ENCODE peak calls at places on chromosomes 4 and X, in seven cellular contexts. F is kidney, M is neural progenitor cell, Q is ovary, W is thoracic aorta, Z is GM23248, P is A549. T is an unnamed sample.

GRCh38 chr4:140686799-140687198 is 69.4 kb downstream of the TBC1D9 start:
- DNase-seq in W (no peak), Z (peak; percentile 27), F (no peak), M (no peak), Q (no peak), P (no peak), T (no peak)

GRCh38 chr4:16764622-16765021 is 133.8 kb downstream of the LDB2 start:
- DNase-seq in Z (peak; percentile 40), F (no peak), Q (no peak), M (peak; percentile 26), W (no peak), P (no peak), T (no peak)

GRCh38 chr4:81405900-81406401 is 65.8 kb downstream of the RASGEF1B start:
- DNase-seq in M (peak; percentile 89), W (no peak), F (no peak), Z (peak; percentile 89), Q (no peak), P (peak; percentile 29), T (no peak)

GRCh38 chrX:17160971-17161370 is 214.0 kb upstream of the NHS start:
- DNase-seq in Q (no peak), W (no peak), Z (peak; percentile 8), F (no peak), M (no peak), P (peak; percentile 11), T (no peak)

GRCh38 chrX:114905251-114905650 is 112.2 kb downstream of the IL13RA2 start:
- DNase-seq in Q (no peak), M (no peak), Z (no peak), P (no peak), W (no peak), F (no peak), T (no peak)

GRCh38 chr4:16843831-16844508 is 54.5 kb downstream of the LDB2 start:
- DNase-seq in Q (no peak), M (no peak), F (no peak), Z (peak; percentile 92), P (no peak), W (no peak), T (no peak)

GRCh38 chr4:61275214-61275613 is 75.1 kb downstream of the ADGRL3 start:
- DNase-seq in F (no peak), Q (no peak), P (no peak), W (no peak), M (no peak), Z (no peak), T (no peak)

GRCh38 chrX:41616935-41617334 is 71.8 kb upstream of the GPR34 start:
- DNase-seq in P (no peak), W (no peak), Z (no peak), M (peak; percentile 6), F (no peak), Q (no peak), T (no peak)

GRCh38 chrX:85243761-85244410 is at the start of the genes SATL1 and ZNF711:
- DNase-seq in F (peak; percentile 74), M (peak; percentile 87), P (peak; percentile 14), W (no peak), Q (peak; percentile 69), Z (peak; percentile 29), T (no peak)

GRCh38 chrX:123993904-123994635 is 32.6 kb downstream of the STAG2 start:
- DNase-seq in Z (no peak), P (no peak), F (no peak), W (no peak), Q (no peak), M (no peak), T (no peak)
- H3K27ac ChIP-seq in Z (peak overlapping the region; percentile 59), P (no peak overlapping the region), F (no peak overlapping the region), W (no peak overlapping the region), Q (no peak overlapping the region), M (no peak overlapping the region), T (no peak overlapping the region)

GRCh38 chr4:144967161-144967560 is 130.8 kb downstream of the ANAPC10 start:
- DNase-seq in Z (no peak), P (no peak), M (no peak), Q (no peak), F (no peak), W (no peak), T (no peak)

GRCh38 chr4:144969793-144970192 is 128.2 kb downstream of the ANAPC10 start:
- DNase-seq in P (no peak), Z (no peak), M (no peak), W (no peak), F (no peak), Q (no peak), T (no peak)

GRCh38 chr4:144970597-144970996 is 127.4 kb downstream of the ANAPC10 start:
- DNase-seq in Z (no peak), W (no peak), Q (no peak), M (no peak), F (no peak), P (no peak), T (no peak)

DNA sequence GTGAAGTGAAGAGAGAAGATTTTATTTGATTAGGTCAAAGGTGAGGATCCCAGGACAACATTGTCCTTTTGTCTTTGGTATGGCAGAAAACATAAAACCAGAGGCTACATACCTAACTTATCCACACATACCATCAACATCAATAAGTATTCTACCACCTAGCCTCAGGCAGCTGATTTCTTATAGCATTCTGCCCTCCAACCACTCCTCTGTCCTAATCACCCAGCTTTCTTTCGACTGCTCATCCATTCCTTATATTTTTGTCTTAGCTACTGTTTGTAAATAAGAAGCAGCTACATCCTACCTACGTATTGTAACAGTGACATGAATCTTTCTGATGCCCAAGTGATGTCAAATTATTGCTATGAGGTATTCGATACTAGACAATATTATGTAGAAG is 129.4 kb downstream of the ANAPC10 start:
- DNase-seq in W (no peak), P (no peak), F (no peak), Z (no peak), Q (no peak), M (no peak), T (no peak)
- H3K27ac ChIP-seq in W (no peak overlapping the region), P (no peak overlapping the region), F (no peak overlapping the region), Z (no peak overlapping the region), Q (no peak overlapping the region), M (no peak overlapping the region), T (no peak overlapping the region)

GRCh38 chrX:118519411-118520205 is 24.0 kb downstream of the DOCK11 start:
- DNase-seq in M (no peak), Q (no peak), W (no peak), F (no peak), Z (peak; percentile 71), P (no peak), T (no peak)

GRCh38 chrX:118520858-118521206 is 25.2 kb downstream of the DOCK11 start:
- DNase-seq in Z (peak; percentile 26), W (no peak), F (no peak), Q (no peak), P (no peak), M (no peak), T (no peak)

GRCh38 chrX:118522230-118522926 is 26.8 kb downstream of the DOCK11 start:
- DNase-seq in M (no peak), P (no peak), W (no peak), F (no peak), Z (peak; percentile 19), Q (no peak), T (no peak)

GRCh38 chrX:118521435-118521834 is 25.8 kb downstream of the DOCK11 start:
- DNase-seq in F (no peak), M (no peak), Q (no peak), W (no peak), Z (peak; percentile 82), P (no peak), T (no peak)

GRCh38 chrX:118520206-118520857 is 24.7 kb downstream of the DOCK11 start:
- DNase-seq in Z (peak; percentile 76), P (no peak), F (no peak), Q (no peak), M (no peak), W (no peak), T (no peak)
- H3K27ac ChIP-seq in Z (peak overlapping the region; percentile 99), P (peak overlapping the region; percentile 23), F (no peak overlapping the region), Q (no peak overlapping the region), M (no peak overlapping the region), W (peak overlapping the region; percentile 74), T (peak overlapping the region; percentile 57)

GRCh38 chr4:4981827-4982226 is 37.4 kb downstream of the CYTL1 start:
- DNase-seq in M (peak; percentile 33), F (no peak), W (no peak), Q (no peak), Z (no peak), P (no peak), T (no peak)
- H3K27ac ChIP-seq in M (no peak overlapping the region), F (no peak overlapping the region), W (no peak overlapping the region), Q (no peak overlapping the region), Z (peak overlapping the region; percentile 26), P (no peak overlapping the region), T (no peak overlapping the region)

DNA sequence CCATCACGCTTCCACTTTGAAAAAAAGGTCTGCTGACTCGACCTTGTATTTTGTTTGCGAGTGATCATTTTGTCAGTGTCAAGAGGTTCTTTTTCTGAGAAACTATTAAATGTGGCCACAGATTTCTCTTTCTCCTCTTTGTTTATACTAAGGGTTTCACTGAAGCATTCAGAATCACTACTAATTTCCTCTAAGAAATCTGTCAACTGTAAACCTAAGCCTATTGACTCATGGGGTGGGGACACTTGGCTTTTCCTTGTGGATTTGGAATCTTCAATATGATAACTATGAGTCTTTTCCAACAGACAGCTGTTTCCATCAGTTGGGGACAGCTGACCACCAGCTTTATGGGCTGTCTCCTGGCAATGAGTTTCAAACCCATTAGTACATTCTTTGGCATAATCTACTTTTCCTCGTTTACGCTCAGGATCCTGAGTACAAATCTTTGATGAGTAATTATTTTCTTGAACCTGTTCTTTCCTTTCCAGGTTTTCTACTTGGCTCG is 13.8 kb downstream of the PGRMC1 start:
- DNase-seq in P (no peak), Z (peak; percentile 16), W (no peak), F (no peak), M (no peak), Q (no peak), T (no peak)
- H3K27ac ChIP-seq in P (no peak overlapping the region), Z (no peak overlapping the region), W (no peak overlapping the region), F (no peak overlapping the region), M (no peak overlapping the region), Q (no peak overlapping the region), T (no peak overlapping the region)

DNA sequence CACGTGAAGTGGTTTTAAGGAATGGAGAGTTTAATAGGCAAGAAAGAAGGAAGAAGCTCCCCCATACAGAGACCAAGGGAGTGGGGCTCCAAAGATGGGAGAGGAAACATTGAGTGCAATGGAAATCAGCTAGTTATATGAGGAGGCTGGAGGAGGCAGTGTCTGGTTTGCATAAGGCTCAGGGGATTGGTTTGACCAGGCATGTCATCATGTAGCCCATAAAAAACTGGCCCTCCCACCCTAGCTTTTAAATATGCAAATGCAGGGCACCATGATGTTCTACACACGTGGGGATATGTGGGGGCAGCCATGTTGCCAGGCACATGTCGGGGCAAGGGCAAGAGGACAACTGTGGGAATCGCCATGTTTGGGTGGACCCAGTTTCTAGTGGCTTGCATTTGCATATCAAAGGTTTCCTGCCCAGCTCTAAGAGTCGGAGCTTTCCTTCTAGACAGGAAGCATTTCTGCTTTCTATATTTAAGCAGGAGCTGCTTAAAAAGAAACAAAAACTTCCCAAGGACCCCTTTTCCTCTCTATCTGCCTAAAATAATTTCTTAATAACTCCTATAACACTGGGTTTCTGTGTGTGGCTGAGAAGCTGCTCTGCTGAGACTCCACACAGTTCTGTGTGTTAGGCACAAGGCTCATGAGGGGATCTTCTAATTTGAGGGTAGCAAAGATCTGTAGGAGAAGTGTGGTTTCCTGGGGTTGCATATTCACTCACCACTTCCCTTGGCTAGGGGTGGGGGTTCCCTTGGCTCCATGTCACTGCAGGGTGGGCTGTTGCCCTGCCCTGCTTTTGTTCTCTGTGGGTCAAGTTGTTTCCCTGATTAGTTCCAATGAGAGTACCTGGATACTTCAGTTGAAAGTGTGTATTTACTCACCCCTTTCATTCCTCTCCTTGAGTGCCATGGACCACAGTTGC is 113.5 kb downstream of the VSIG4 start:
- DNase-seq in F (no peak), Z (no peak), P (no peak), W (no peak), M (no peak), Q (no peak), T (no peak)
- H3K27ac ChIP-seq in F (no peak overlapping the region), Z (no peak overlapping the region), P (no peak overlapping the region), W (no peak overlapping the region), M (no peak overlapping the region), Q (no peak overlapping the region), T (no peak overlapping the region)

T was measured in ascending aorta.